ENCODE peak calls at places on chromosome 2, in seven cellular contexts. One of them, this sample, is unnamed.

GRCh38 chr2:45484965-45485364 is 126.1 kb downstream of the SRBD1 start:
- DNase-seq in COR-L47: no peak
- DNase-seq in progenitor cell of endocrine pancreas: no peak
- DNase-seq in H4: no peak
- DNase-seq in HTR-8/SVneo: no peak
- DNase-seq in SJCRH30: no peak
- DNase-seq in DND-41: no peak
- DNase-seq in this sample: no peak

GRCh38 chr2:197803033-197803444 is 1.4 kb upstream of the PLCL1 start:
- DNase-seq in DND-41: peak
- DNase-seq in H4: peak
- DNase-seq in HTR-8/SVneo: peak
- DNase-seq in COR-L47: peak
- DNase-seq in progenitor cell of endocrine pancreas: no peak
- DNase-seq in SJCRH30: peak
- DNase-seq in this sample: peak

GRCh38 chr2:137724879-137725278 is 239.4 kb upstream of the HNMT start:
- DNase-seq in progenitor cell of endocrine pancreas: no peak
- DNase-seq in SJCRH30: no peak
- DNase-seq in H4: no peak
- DNase-seq in COR-L47: no peak
- DNase-seq in HTR-8/SVneo: no peak
- DNase-seq in DND-41: no peak
- DNase-seq in this sample: no peak

GRCh38 chr2:239318091-239318725 is 82.6 kb downstream of the HDAC4 start:
- DNase-seq in DND-41: no peak
- DNase-seq in H4: no peak
- DNase-seq in COR-L47: no peak
- DNase-seq in progenitor cell of endocrine pancreas: peak
- DNase-seq in HTR-8/SVneo: no peak
- DNase-seq in SJCRH30: no peak
- DNase-seq in this sample: no peak

GRCh38 chr2:178128836-178129630 is 16.8 kb downstream of the RBM45 start:
- DNase-seq in HTR-8/SVneo: no peak
- DNase-seq in progenitor cell of endocrine pancreas: no peak
- DNase-seq in DND-41: no peak
- DNase-seq in H4: no peak
- DNase-seq in SJCRH30: peak
- DNase-seq in COR-L47: no peak
- DNase-seq in this sample: no peak

GRCh38 chr2:108616731-108617161 is 82.5 kb downstream of the LIMS1 start:
- DNase-seq in HTR-8/SVneo: no peak
- DNase-seq in H4: no peak
- DNase-seq in progenitor cell of endocrine pancreas: no peak
- DNase-seq in COR-L47: peak
- DNase-seq in DND-41: no peak
- DNase-seq in SJCRH30: peak
- DNase-seq in this sample: peak

GRCh38 chr2:168601739-168602138 is 145.7 kb downstream of the CERS6 start:
- DNase-seq in COR-L47: no peak
- DNase-seq in HTR-8/SVneo: no peak
- DNase-seq in H4: no peak
- DNase-seq in SJCRH30: no peak
- DNase-seq in progenitor cell of endocrine pancreas: no peak
- DNase-seq in DND-41: no peak
- DNase-seq in this sample: no peak

GRCh38 chr2:144460981-144461766 is 58.7 kb downstream of the ZEB2 start:
- DNase-seq in progenitor cell of endocrine pancreas: no peak
- DNase-seq in H4: peak
- DNase-seq in HTR-8/SVneo: no peak
- DNase-seq in DND-41: no peak
- DNase-seq in COR-L47: no peak
- DNase-seq in SJCRH30: no peak
- DNase-seq in this sample: no peak

GRCh38 chr2:240584486-240585031 is 2.0 kb upstream of the CAPN10 start:
- DNase-seq in DND-41: peak
- DNase-seq in COR-L47: no peak
- DNase-seq in H4: no peak
- DNase-seq in SJCRH30: peak
- DNase-seq in HTR-8/SVneo: no peak
- DNase-seq in progenitor cell of endocrine pancreas: no peak
- DNase-seq in this sample: no peak

GRCh38 chr2:5981241-5982055 is 289.3 kb downstream of the SOX11 start:
- DNase-seq in progenitor cell of endocrine pancreas: peak
- DNase-seq in SJCRH30: peak
- DNase-seq in COR-L47: peak
- DNase-seq in H4: no peak
- DNase-seq in DND-41: no peak
- DNase-seq in HTR-8/SVneo: no peak
- DNase-seq in this sample: peak

GRCh38 chr2:2331905-2332280 is 818 bp upstream of the MYT1L start:
- DNase-seq in DND-41: no peak
- DNase-seq in HTR-8/SVneo: no peak
- DNase-seq in COR-L47: peak
- DNase-seq in SJCRH30: no peak
- DNase-seq in progenitor cell of endocrine pancreas: no peak
- DNase-seq in H4: no peak
- DNase-seq in this sample: no peak

GRCh38 chr2:111100765-111101162 is 19.9 kb upstream of the BCL2L11 start:
- DNase-seq in DND-41: no peak
- DNase-seq in H4: no peak
- DNase-seq in SJCRH30: no peak
- DNase-seq in HTR-8/SVneo: no peak
- DNase-seq in COR-L47: no peak
- DNase-seq in progenitor cell of endocrine pancreas: no peak
- DNase-seq in this sample: no peak